ENCODE peak calls at places on chromosome 18, in six cellular contexts. K is adrenal gland, C is astrocyte, S is breast epithelium, P is endodermal cell, L is tibial artery. R is an unnamed sample.

GRCh38 chr18:79533146-79533545 is 137.4 kb downstream of the NFATC1 start:
- DNase-seq in K (no peak), C (no peak), S (no peak), P (no peak), L (peak; percentile 19), R (peak; percentile 73)

GRCh38 chr18:3245853-3246635 is 1.6 kb upstream of the MYL12A start:
- DNase-seq in K (peak; percentile 94), C (peak; percentile 72), S (peak; percentile 86), P (peak; percentile 94), L (peak; percentile 92), R (peak; percentile 97)

GRCh38 chr18:71221405-71221804 is 932.6 kb downstream of the SOCS6 start:
- DNase-seq in K (no peak), C (no peak), S (no peak), P (no peak), L (no peak), R (no peak)

GRCh38 chr18:70288851-70289328 is at the start of gene SOCS6:
- DNase-seq in K (peak; percentile 58), C (peak; percentile 53), S (peak; percentile 57), P (peak; percentile 86), L (peak; percentile 41), R (peak; percentile 68)

GRCh38 chr18:1806884-1807615 is 764.3 kb downstream of the METTL4 start:
- DNase-seq in K (no peak), C (no peak), S (no peak), P (no peak), L (no peak), R (no peak)

GRCh38 chr18:6333981-6334380 is 80.7 kb downstream of the L3MBTL4 start:
- DNase-seq in K (no peak), C (no peak), S (no peak), P (no peak), L (no peak), R (no peak)

GRCh38 chr18:77068321-77068841 is 64.2 kb downstream of the MBP start:
- DNase-seq in K (peak; percentile 16), C (peak; percentile 66), S (no peak), P (no peak), L (no peak), R (no peak)

GRCh38 chr18:79587298-79588125 is 92.1 kb upstream of the CTDP1 start:
- DNase-seq in K (no peak), C (no peak), S (peak; percentile 38), P (peak; percentile 46), L (peak; percentile 25), R (peak; percentile 68)

GRCh38 chr18:23964282-23965238 is 50.0 kb upstream of the TTC39C start:
- DNase-seq in K (no peak), C (no peak), S (no peak), P (no peak), L (no peak), R (no peak)

GRCh38 chr18:57446322-57446721 is 11.1 kb downstream of the ONECUT2 start:
- DNase-seq in K (peak; percentile 18), C (no peak), S (no peak), P (peak; percentile 85), L (no peak), R (no peak)
- TF ChIP-seq CTCF in K (peak; percentile 37), C (peak; percentile 38), S (no peak), P (peak; percentile 82), L (no peak), R (peak; percentile 13)

DNA sequence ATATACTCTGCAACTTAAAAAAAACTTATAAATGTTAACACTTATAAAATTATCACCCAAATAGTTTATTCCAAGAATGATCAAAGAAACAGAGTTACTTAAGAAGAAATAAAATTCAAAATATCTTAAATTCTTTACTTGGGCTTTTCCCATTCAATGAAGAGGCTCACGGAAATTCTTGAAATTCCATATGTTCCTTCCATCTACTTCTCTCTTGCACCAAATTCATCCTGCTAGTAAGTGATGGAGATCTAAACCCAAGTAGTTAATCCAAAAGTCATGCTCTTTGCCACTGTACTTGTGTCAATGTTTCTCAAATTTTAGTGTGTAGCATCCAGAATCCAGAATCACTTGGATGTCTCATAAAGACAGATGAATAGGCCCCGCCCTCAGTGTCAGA is 465.9 kb downstream of the TXNL1 start:
- DNase-seq in K (no peak), C (no peak), S (no peak), P (no peak), L (no peak), R (no peak)
- H3K9me3 ChIP-seq in K (no peaks in the 10 kb centered on the region), C (no peaks in the 10 kb centered on the region), S (no peaks in the 10 kb centered on the region), P (no peaks in the 10 kb centered on the region), L (no peaks in the 10 kb centered on the region), R (no peaks in the 10 kb centered on the region)

GRCh38 chr18:8426401-8426800 is 182.8 kb upstream of the RAB12 start:
- DNase-seq in K (no peak), C (no peak), S (no peak), P (peak; percentile 91), L (no peak), R (no peak)

GRCh38 chr18:8423051-8423558 is 186.1 kb upstream of the RAB12 start:
- DNase-seq in K (no peak), C (peak; percentile 65), S (no peak), P (no peak), L (no peak), R (no peak)

GRCh38 chr18:8424917-8425725 is 184.1 kb upstream of the RAB12 start:
- DNase-seq in K (peak; percentile 80), C (peak; percentile 82), S (no peak), P (peak; percentile 83), L (no peak), R (no peak)

GRCh38 chr18:8424481-8424880 is 184.8 kb upstream of the RAB12 start:
- DNase-seq in K (no peak), C (no peak), S (no peak), P (peak; percentile 76), L (no peak), R (no peak)

DNA sequence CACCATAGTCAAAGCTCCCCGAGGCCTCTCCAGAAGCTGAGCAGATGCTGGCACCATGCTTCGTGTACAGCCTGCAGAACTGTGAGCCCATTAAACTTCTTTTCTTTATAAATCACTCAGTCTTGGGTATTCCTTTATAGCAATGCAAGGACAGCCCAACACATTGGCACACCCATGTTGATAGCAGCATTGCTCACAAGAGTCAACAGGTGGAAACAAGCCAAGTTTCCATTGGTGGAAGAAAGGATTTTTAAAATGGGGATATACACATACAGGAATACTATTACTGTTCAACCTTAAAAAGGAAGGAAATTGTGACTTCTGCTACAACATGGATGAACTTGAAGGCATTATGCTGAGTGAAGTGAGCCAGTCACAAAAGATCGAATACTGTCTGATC is 186.8 kb upstream of the RAB12 start:
- DNase-seq in K (no peak), C (no peak), S (no peak), P (no peak), L (no peak), R (no peak)
- H3K4me1 ChIP-seq in K (no peaks in the 10 kb centered on the region), C (peaks cover 21% of the 10 kb centered on the region), S (no peaks in the 10 kb centered on the region), P (peaks cover 9% of the 10 kb centered on the region), L (no peaks in the 10 kb centered on the region), R (no peaks in the 10 kb centered on the region)

GRCh38 chr18:46518438-46518837 is 138.6 kb downstream of the LOXHD1 start:
- DNase-seq in K (no peak), C (no peak), S (no peak), P (peak; percentile 75), L (no peak), R (no peak)
- TF ChIP-seq CTCF in K (peak; percentile 20), C (no peak), S (peak; percentile 29), P (peak; percentile 71), L (no peak), R (no peak)

GRCh38 chr18:35278969-35279368 is 11.1 kb downstream of the ZSCAN30 start:
- DNase-seq in K (no peak), C (no peak), S (no peak), P (no peak), L (no peak), R (no peak)

GRCh38 chr18:35284846-35285245 is 5.2 kb downstream of the ZSCAN30 start:
- DNase-seq in K (no peak), C (no peak), S (no peak), P (no peak), L (no peak), R (peak; percentile 49)

GRCh38 chr18:35278085-35278484 is 11.9 kb downstream of the ZSCAN30 start:
- DNase-seq in K (no peak), C (no peak), S (no peak), P (no peak), L (no peak), R (no peak)

GRCh38 chr18:35283923-35284794 is 5.9 kb downstream of the ZSCAN30 start:
- DNase-seq in K (no peak), C (no peak), S (no peak), P (no peak), L (no peak), R (no peak)

DNA sequence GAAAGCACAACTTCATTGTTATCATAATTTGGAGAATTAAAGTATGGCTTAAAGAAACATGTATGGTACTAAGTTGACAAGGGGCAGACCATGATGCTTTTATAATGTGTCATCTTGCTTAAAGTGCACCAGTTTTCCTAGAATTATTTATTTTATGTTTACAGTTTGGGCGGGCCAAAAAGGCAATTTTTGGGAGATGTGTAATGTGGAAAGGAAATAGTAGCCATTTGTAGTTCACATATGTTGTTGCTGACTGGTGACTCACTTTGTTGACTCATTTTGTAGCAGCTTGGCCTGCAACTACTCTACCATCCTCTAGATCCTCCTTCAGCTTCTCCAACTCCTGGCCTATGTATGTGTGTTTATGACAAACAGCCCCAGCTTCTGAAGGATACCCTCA is 7.7 kb downstream of the ZSCAN30 start:
- DNase-seq in K (no peak), C (peak; percentile 83), S (no peak), P (no peak), L (no peak), R (no peak)
- H3K9me3 ChIP-seq in K (no peaks in the 10 kb centered on the region), C (peaks cover 5% of the 10 kb centered on the region), S (no peaks in the 10 kb centered on the region), P (peaks cover 87% of the 10 kb centered on the region), L (no peaks in the 10 kb centered on the region), R (no peaks in the 10 kb centered on the region)

GRCh38 chr18:48942086-48942485 is 8.7 kb downstream of the SMAD7 start:
- DNase-seq in K (no peak), C (no peak), S (no peak), P (no peak), L (no peak), R (no peak)

GRCh38 chr18:48943333-48943732 is 7.4 kb downstream of the SMAD7 start:
- DNase-seq in K (no peak), C (no peak), S (no peak), P (no peak), L (no peak), R (no peak)

GRCh38 chr18:48940854-48941531 is 9.8 kb downstream of the SMAD7 start:
- DNase-seq in K (no peak), C (no peak), S (no peak), P (no peak), L (no peak), R (no peak)

GRCh38 chr18:48942554-48943261 is 8.1 kb downstream of the SMAD7 start:
- DNase-seq in K (peak; percentile 87), C (peak; percentile 99), S (no peak), P (no peak), L (no peak), R (no peak)

GRCh38 chr18:48941672-48942071 is 9.1 kb downstream of the SMAD7 start:
- DNase-seq in K (no peak), C (no peak), S (no peak), P (no peak), L (no peak), R (no peak)
- H3K4me1 ChIP-seq in K (peaks cover 96% of the 10 kb centered on the region), C (peaks cover 96% of the 10 kb centered on the region), S (peaks cover 42% of the 10 kb centered on the region), P (peaks cover 54% of the 10 kb centered on the region), L (no peaks in the 10 kb centered on the region), R (peaks cover 88% of the 10 kb centered on the region)

DNA sequence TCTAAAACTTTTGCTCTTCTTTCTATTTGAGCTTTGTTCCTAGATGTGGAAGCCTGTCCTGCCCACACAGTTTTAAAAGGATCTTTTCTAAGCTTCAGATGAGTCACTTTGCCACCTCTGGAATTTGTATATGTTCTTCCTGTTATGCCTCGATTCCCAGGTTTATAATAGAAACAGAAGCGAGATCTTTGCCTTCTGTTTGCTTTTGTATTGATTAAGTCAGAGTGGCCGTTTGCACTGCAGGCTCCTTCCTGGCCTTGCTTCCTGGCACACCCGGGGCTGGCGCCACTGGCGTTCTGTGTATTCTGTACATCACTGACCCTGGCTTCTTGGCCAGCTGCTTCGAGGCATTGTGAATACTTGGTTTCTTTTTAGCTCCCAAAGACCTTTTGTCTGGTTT is 91.8 kb downstream of the MTCL1 start:
- DNase-seq in K (no peak), C (peak; percentile 55), S (no peak), P (peak; percentile 19), L (no peak), R (no peak)
- TF ChIP-seq CTCF in K (no peak), C (no peak), S (no peak), P (no peak), L (no peak), R (no peak)

R was measured in left lung.